ENCODE peak calls at places on chromosomes 13 and 19, in seven cellular contexts. P, J, Z, K, G, W and Q are unnamed samples.

GRCh38 chr19:55492362-55492944 is 4.2 kb downstream of the SSC5D start:
- DNase-seq in W (no peak), K (no peak), J (no peak), Z (no peak), P (no peak), G (no peak), Q (no peak)

GRCh38 chr13:60268203-60268555 is 104.5 kb upstream of the DIAPH3 start:
- DNase-seq in W (no peak), G (no peak), K (no peak), J (no peak), P (no peak), Z (no peak), Q (no peak)

GRCh38 chr19:43532571-43532961 is 422 bp upstream of the ZNF575 start:
- DNase-seq in K (peak; percentile 35), P (no peak), J (no peak), W (peak; percentile 19), G (peak; percentile 36), Z (peak; percentile 85), Q (no peak)

GRCh38 chr19:35295792-35296462 is 4.0 kb downstream of the MAG start:
- DNase-seq in P (peak; percentile 58), G (no peak), J (no peak), Z (no peak), W (no peak), K (peak; percentile 67), Q (peak; percentile 86)

GRCh38 chr13:41816057-41816456 is 144.9 kb downstream of the VWA8 start:
- DNase-seq in G (no peak), P (no peak), K (no peak), W (no peak), Z (no peak), J (no peak), Q (no peak)

GRCh38 chr13:39385621-39386231 is 217.3 kb downstream of the LHFPL6 start:
- DNase-seq in W (no peak), J (peak; percentile 15), G (no peak), Z (no peak), K (no peak), P (no peak), Q (no peak)

GRCh38 chr19:58468216-58468839 is 1.4 kb downstream of the ZNF324 start:
- DNase-seq in J (peak; percentile 9), W (no peak), P (no peak), K (no peak), G (no peak), Z (no peak), Q (no peak)

GRCh38 chr19:43767316-43767715 is 12.6 kb upstream of the SMG9 start:
- DNase-seq in G (no peak), K (no peak), J (no peak), P (no peak), W (no peak), Z (no peak), Q (no peak)

GRCh38 chr13:24511019-24511823 is 1.4 kb downstream of the PARP4 start:
- DNase-seq in G (peak; percentile 13), Z (no peak), J (peak; percentile 91), W (no peak), K (no peak), P (peak; percentile 51), Q (peak; percentile 46)

GRCh38 chr19:4583961-4584669 is 24.6 kb upstream of the SEMA6B start:
- DNase-seq in K (peak; percentile 86), P (no peak), G (no peak), J (no peak), Z (no peak), W (no peak), Q (peak; percentile 74)

GRCh38 chr13:90974249-90974954 is 373.1 kb upstream of the MIR17HG start:
- DNase-seq in J (no peak), W (no peak), G (no peak), P (no peak), Z (no peak), K (no peak), Q (no peak)

GRCh38 chr13:57933606-57934005 is 302.1 kb downstream of the PCDH17 start:
- DNase-seq in Z (no peak), P (no peak), W (no peak), J (no peak), K (no peak), G (no peak), Q (no peak)

GRCh38 chr19:2973229-2973628 is 4.1 kb upstream of the TLE6 start:
- DNase-seq in P (no peak), J (no peak), K (no peak), W (no peak), G (no peak), Z (peak; percentile 85), Q (no peak)

GRCh38 chr19:42089191-42089750 is 13.3 kb downstream of the ZNF574 start:
- DNase-seq in K (peak; percentile 68), Z (no peak), G (no peak), P (no peak), W (no peak), J (no peak), Q (no peak)

GRCh38 chr13:111389621-111390521 is 69.4 kb downstream of the TEX29 start:
- DNase-seq in W (no peak), P (no peak), K (no peak), Z (peak; percentile 44), J (no peak), G (no peak), Q (no peak)

GRCh38 chr13:75610466-75610865 is 25.7 kb upstream of the LMO7 start:
- DNase-seq in W (no peak), G (no peak), J (no peak), Z (no peak), K (no peak), P (no peak), Q (no peak)

GRCh38 chr13:51764184-51765141 is 39.5 kb downstream of the DHRS12 start:
- DNase-seq in Z (peak; percentile 95), K (no peak), G (peak; percentile 42), J (peak; percentile 97), P (peak; percentile 61), W (peak; percentile 59), Q (peak; percentile 73)

GRCh38 chr19:41355802-41356201 is 2.1 kb upstream of the TGFB1 start:
- DNase-seq in P (no peak), K (no peak), W (no peak), G (no peak), Z (no peak), J (no peak), Q (no peak)

GRCh38 chr19:13554506-13555235 is 48.4 kb upstream of the CACNA1A start:
- DNase-seq in W (no peak), Z (no peak), K (no peak), P (no peak), J (no peak), G (no peak), Q (no peak)

GRCh38 chr19:9940778-9941177 is 4.5 kb upstream of the OLFM2 start:
- DNase-seq in J (peak; percentile 53), Z (no peak), G (no peak), W (no peak), P (no peak), K (no peak), Q (no peak)

GRCh38 chr13:99959538-99960230 is 11.9 kb downstream of the ZIC5 start:
- DNase-seq in P (no peak), G (no peak), K (peak; percentile 82), W (no peak), Z (no peak), J (no peak), Q (no peak)

GRCh38 chr19:50204811-50205675 is 1.6 kb downstream of the MYH14 start:
- DNase-seq in P (no peak), W (no peak), Z (no peak), J (no peak), G (no peak), K (peak; percentile 95), Q (peak; percentile 24)

GRCh38 chr19:33302974-33303790 is 848 bp upstream of the CEBPA start:
- DNase-seq in K (peak; percentile 93), G (no peak), Z (no peak), P (no peak), W (no peak), J (peak; percentile 41), Q (peak; percentile 53)

GRCh38 chr13:74134226-74134776 is at the start of gene KLF12:
- DNase-seq in G (peak; percentile 89), Z (peak; percentile 95), K (peak; percentile 93), W (peak; percentile 63), P (peak; percentile 97), J (peak; percentile 94), Q (peak; percentile 90)

GRCh38 chr19:6011206-6011605 is 33.3 kb upstream of the RANBP3 start:
- DNase-seq in K (no peak), Z (no peak), G (no peak), W (no peak), J (no peak), P (peak; percentile 31), Q (no peak)

GRCh38 chr19:45087531-45087930 is 5.4 kb upstream of the PPP1R37 start:
- DNase-seq in Z (no peak), P (peak; percentile 90), K (no peak), J (no peak), W (no peak), G (no peak), Q (no peak)

GRCh38 chr13:110347088-110347487 is 40.0 kb downstream of the COL4A2 start:
- DNase-seq in G (no peak), P (no peak), J (no peak), K (no peak), W (no peak), Z (no peak), Q (no peak)

GRCh38 chr13:26991508-26992181 is 180.0 kb downstream of the USP12 start:
- DNase-seq in G (no peak), P (peak; percentile 8), J (peak; percentile 27), W (no peak), Z (no peak), K (no peak), Q (no peak)

GRCh38 chr19:13026478-13026999 is 31.3 kb downstream of the NFIX start:
- DNase-seq in P (no peak), J (peak; percentile 57), K (no peak), G (no peak), W (no peak), Z (peak; percentile 71), Q (no peak)

GRCh38 chr13:43316997-43317396 is 293.6 kb downstream of the DNAJC15 start:
- DNase-seq in K (no peak), G (no peak), W (no peak), P (no peak), Z (no peak), J (peak; percentile 67), Q (no peak)

GRCh38 chr19:7612282-7613274 is 16.8 kb downstream of the XAB2 start:
- DNase-seq in K (peak; percentile 79), G (no peak), P (no peak), J (no peak), Z (no peak), W (no peak), Q (no peak)
- H3K27me3 ChIP-seq in K (no peaks in the 10 kb centered on the region), G (no peaks in the 10 kb centered on the region), P (no peaks in the 10 kb centered on the region), J (no peaks in the 10 kb centered on the region), Z (no peaks in the 10 kb centered on the region), W (no peaks in the 10 kb centered on the region), Q (no peaks in the 10 kb centered on the region)

GRCh38 chr13:55820817-55821216 is 1319.9 kb upstream of the PRR20A start:
- DNase-seq in G (no peak), P (no peak), W (no peak), J (no peak), K (no peak), Z (no peak), Q (no peak)
- H3K4me3 ChIP-seq in G (no peak overlapping the region), P (no peak overlapping the region), W (no peak overlapping the region), J (no peak overlapping the region), K (no peak overlapping the region), Z (no peak overlapping the region), Q (no peak overlapping the region)

GRCh38 chr19:54364775-54365257 is at the start of gene LAIR1:
- DNase-seq in J (no peak), Z (peak; percentile 71), G (no peak), W (no peak), P (peak; percentile 64), K (no peak), Q (peak; percentile 52)
- H3K27me3 ChIP-seq in J (no peaks in the 10 kb centered on the region), Z (no peaks in the 10 kb centered on the region), G (no peaks in the 10 kb centered on the region), W (no peaks in the 10 kb centered on the region), P (no peaks in the 10 kb centered on the region), K (no peaks in the 10 kb centered on the region), Q (no peaks in the 10 kb centered on the region)

GRCh38 chr19:17406887-17407196 is 1.4 kb upstream of the BST2 start:
- DNase-seq in K (no peak), Z (no peak), P (no peak), G (no peak), J (no peak), W (no peak), Q (no peak)
- H3K4me3 ChIP-seq in K (peak overlapping the region; percentile 47), Z (peak overlapping the region; percentile 41), P (peak overlapping the region; percentile 76), G (peak overlapping the region; percentile 90), J (no peak overlapping the region), W (peak overlapping the region; percentile 49), Q (peak overlapping the region; percentile 98)